ENCODE peak calls at places on chromosome 1, in seven cellular contexts. V is OCI-LY7, L is posterior cingulate gyrus, U is DMS153, T is G401, C is astrocyte of the spinal cord, P is NCI-H226. M is an unnamed sample.
A peak's percentile ranks its signal among the peaks of the same experiment; 100 is the strongest.

GRCh38 chr1:173507205-173507846 is 30.2 kb downstream of the PRDX6 start:
- DNase-seq in V (no peak), L (no peak), U (no peak), T (peak; percentile 37), C (peak; percentile 89), P (peak; percentile 85), M (peak; percentile 44)

GRCh38 chr1:11051781-11052510 is 4.9 kb upstream of the MASP2 start:
- DNase-seq in V (peak; percentile 58), L (no peak), U (peak; percentile 52), T (no peak), C (no peak), P (no peak), M (no peak)

GRCh38 chr1:192958350-192958749 is 100.8 kb downstream of the UCHL5 start:
- DNase-seq in V (no peak), L (no peak), U (no peak), T (no peak), C (no peak), P (no peak), M (no peak)

GRCh38 chr1:53110370-53111072 is 31.9 kb downstream of the SLC1A7 start:
- DNase-seq in V (no peak), L (no peak), U (no peak), T (no peak), C (peak; percentile 37), P (no peak), M (no peak)

GRCh38 chr1:103180660-103181059 is 72.3 kb upstream of the COL11A1 start:
- DNase-seq in V (no peak), L (no peak), U (no peak), T (peak; percentile 79), C (peak; percentile 71), P (peak; percentile 97), M (no peak)

GRCh38 chr1:99682291-99682751 is 36.4 kb downstream of the PALMD start:
- DNase-seq in V (no peak), L (no peak), U (no peak), T (no peak), C (peak; percentile 64), P (peak; percentile 75), M (no peak)

GRCh38 chr1:155077758-155078495 is 710 bp upstream of the EFNA3 start:
- DNase-seq in V (no peak), L (no peak), U (peak; percentile 41), T (no peak), C (no peak), P (no peak), M (no peak)

GRCh38 chr1:229114781-229115417 is 156.0 kb upstream of the RAB4A start:
- DNase-seq in V (no peak), L (no peak), U (no peak), T (no peak), C (no peak), P (no peak), M (no peak)

GRCh38 chr1:233651563-233652233 is 37.8 kb downstream of the KCNK1 start:
- DNase-seq in V (no peak), L (no peak), U (no peak), T (no peak), C (no peak), P (no peak), M (no peak)

GRCh38 chr1:3248416-3249141 is 179.6 kb downstream of the PRDM16 start:
- DNase-seq in V (no peak), L (no peak), U (peak; percentile 22), T (no peak), C (no peak), P (no peak), M (no peak)

GRCh38 chr1:233442392-233442791 is 114.9 kb downstream of the MAP3K21 start:
- DNase-seq in V (no peak), L (no peak), U (no peak), T (no peak), C (peak; percentile 5), P (peak; percentile 29), M (no peak)

GRCh38 chr1:145892486-145893087 is 6.9 kb upstream of the ANKRD35 start:
- DNase-seq in V (no peak), L (no peak), U (no peak), T (peak; percentile 45), C (peak; percentile 61), P (peak; percentile 72), M (no peak)

GRCh38 chr1:74729741-74730478 is 2.9 kb downstream of the CRYZ start:
- DNase-seq in V (no peak), L (no peak), U (no peak), T (no peak), C (peak; percentile 29), P (peak; percentile 74), M (no peak)

GRCh38 chr1:94020764-94021579 is 100.0 kb downstream of the ABCA4 start:
- DNase-seq in V (no peak), L (no peak), U (no peak), T (no peak), C (peak; percentile 91), P (peak; percentile 89), M (no peak)

GRCh38 chr1:172429324-172430127 is 9.0 kb downstream of the C1orf105 start:
- DNase-seq in V (peak; percentile 71), L (no peak), U (peak; percentile 76), T (peak; percentile 71), C (peak; percentile 79), P (peak; percentile 47), M (peak; percentile 73)

GRCh38 chr1:6771568-6771825 is 13.8 kb upstream of the CAMTA1 start:
- DNase-seq in V (peak; percentile 26), L (no peak), U (no peak), T (no peak), C (no peak), P (no peak), M (no peak)

GRCh38 chr1:117671781-117672501 is 66.1 kb downstream of the TENT5C start:
- DNase-seq in V (no peak), L (peak; percentile 41), U (no peak), T (peak; percentile 83), C (peak; percentile 27), P (no peak), M (peak; percentile 72)

GRCh38 chr1:143691400-143691891 is 280.3 kb downstream of the FAM72C start:
- DNase-seq in V (no peak), L (no peak), U (no peak), T (peak; percentile 37), C (no peak), P (no peak), M (no peak)

GRCh38 chr1:66291047-66291864 is 242.7 kb upstream of the SGIP1 start:
- DNase-seq in V (no peak), L (no peak), U (no peak), T (no peak), C (no peak), P (peak; percentile 59), M (no peak)

GRCh38 chr1:234242091-234242490 is 131.2 kb upstream of the COA6 start:
- DNase-seq in V (no peak), L (no peak), U (no peak), T (no peak), C (no peak), P (no peak), M (no peak)

GRCh38 chr1:162070094-162070748 is 730 bp downstream of the NOS1AP start:
- DNase-seq in V (no peak), L (no peak), U (peak; percentile 67), T (peak; percentile 45), C (no peak), P (no peak), M (no peak)

GRCh38 chr1:202004711-202005110 is 5.7 kb upstream of the ELF3 start:
- DNase-seq in V (no peak), L (no peak), U (no peak), T (no peak), C (no peak), P (no peak), M (peak; percentile 49)

GRCh38 chr1:159946242-159947187 is 1.1 kb upstream of the IGSF9 start:
- DNase-seq in V (no peak), L (no peak), U (no peak), T (peak; percentile 14), C (no peak), P (peak; percentile 58), M (no peak)

GRCh38 chr1:156550346-156550745 is 22.0 kb downstream of the IQGAP3 start:
- DNase-seq in V (no peak), L (no peak), U (no peak), T (peak; percentile 68), C (no peak), P (no peak), M (no peak)

GRCh38 chr1:91499904-91500755 is 521 bp upstream of the CDC7 start:
- DNase-seq in V (peak; percentile 18), L (no peak), U (no peak), T (no peak), C (no peak), P (no peak), M (peak; percentile 9)

GRCh38 chr1:42479621-42480020 is 16.5 kb downstream of the CCDC30 start:
- DNase-seq in V (no peak), L (no peak), U (no peak), T (no peak), C (no peak), P (peak; percentile 85), M (no peak)

GRCh38 chr1:180551997-180552396 is 6.8 kb upstream of the OVAAL start:
- DNase-seq in V (no peak), L (no peak), U (no peak), T (no peak), C (no peak), P (no peak), M (no peak)

GRCh38 chr1:164728719-164729118 is 169.7 kb downstream of the PBX1 start:
- DNase-seq in V (no peak), L (no peak), U (no peak), T (no peak), C (peak; percentile 68), P (no peak), M (no peak)

GRCh38 chr1:110476028-110476765 is 25.2 kb downstream of the PROK1 start:
- DNase-seq in V (no peak), L (no peak), U (no peak), T (no peak), C (no peak), P (no peak), M (no peak)

GRCh38 chr1:58823481-58824010 is 39.7 kb upstream of the JUN start:
- DNase-seq in V (no peak), L (no peak), U (no peak), T (no peak), C (peak; percentile 95), P (peak; percentile 85), M (no peak)

GRCh38 chr1:230163205-230163604 is 96.2 kb downstream of the GALNT2 start:
- DNase-seq in V (no peak), L (no peak), U (no peak), T (no peak), C (peak; percentile 73), P (no peak), M (no peak)

GRCh38 chr1:87478231-87478630 is 149.6 kb downstream of the LMO4 start:
- DNase-seq in V (no peak), L (no peak), U (no peak), T (no peak), C (peak; percentile 3), P (peak; percentile 41), M (peak; percentile 24)

GRCh38 chr1:201676061-201676644 is 137.2 kb downstream of the NAV1 start:
- DNase-seq in V (no peak), L (no peak), U (no peak), T (no peak), C (peak; percentile 49), P (peak; percentile 60), M (no peak)